ENCODE peak calls at places on chromosomes 3 and 15, in four cellular contexts. One of them, this sample, is unnamed.

GRCh38 chr3:21294768-21295167 is 456.2 kb downstream of the ZNF385D start:
- DNase-seq in cardiac fibroblast: peak; percentile 64
- DNase-seq in GM06990: no peak
- DNase-seq in transverse colon: no peak
- DNase-seq in this sample: no peak

GRCh38 chr3:189808246-189809007 is 177.2 kb downstream of the TP63 start:
- DNase-seq in cardiac fibroblast: no peak
- DNase-seq in GM06990: no peak
- DNase-seq in transverse colon: no peak
- DNase-seq in this sample: no peak

GRCh38 chr3:111745786-111746185 is 113.3 kb upstream of the PHLDB2 start:
- DNase-seq in cardiac fibroblast: no peak
- DNase-seq in transverse colon: no peak
- DNase-seq in GM06990: no peak
- DNase-seq in this sample: no peak

GRCh38 chr15:47812436-47813109 is 95.3 kb downstream of the SEMA6D start:
- DNase-seq in GM06990: peak; percentile 37
- DNase-seq in transverse colon: no peak
- DNase-seq in cardiac fibroblast: peak; percentile 78
- DNase-seq in this sample: no peak

GRCh38 chr15:49832421-49832980 is 211.7 kb downstream of the DTWD1 start:
- DNase-seq in transverse colon: peak; percentile 56
- DNase-seq in cardiac fibroblast: peak; percentile 8
- DNase-seq in GM06990: no peak
- DNase-seq in this sample: peak; percentile 38

GRCh38 chr15:56948000-56948765 is 29.7 kb downstream of the TCF12 start:
- DNase-seq in cardiac fibroblast: no peak
- DNase-seq in transverse colon: no peak
- DNase-seq in GM06990: no peak
- DNase-seq in this sample: no peak

GRCh38 chr3:9809615-9810356 is at the start of gene TTLL3:
- DNase-seq in GM06990: peak; percentile 66
- DNase-seq in transverse colon: peak; percentile 83
- DNase-seq in cardiac fibroblast: peak; percentile 59
- DNase-seq in this sample: peak; percentile 92

GRCh38 chr3:183153210-183153950 is 9.2 kb downstream of the LAMP3 start:
- DNase-seq in cardiac fibroblast: no peak
- DNase-seq in GM06990: no peak
- DNase-seq in transverse colon: no peak
- DNase-seq in this sample: no peak

GRCh38 chr3:52339612-52340011 is 23.5 kb downstream of the DNAH1 start:
- DNase-seq in transverse colon: peak; percentile 33
- DNase-seq in cardiac fibroblast: peak; percentile 93
- DNase-seq in GM06990: no peak
- DNase-seq in this sample: peak; percentile 77

GRCh38 chr15:37921527-37922385 is 12.7 kb upstream of the TMCO5A start:
- DNase-seq in GM06990: no peak
- DNase-seq in cardiac fibroblast: no peak
- DNase-seq in transverse colon: no peak
- DNase-seq in this sample: no peak

GRCh38 chr15:61613138-61613537 is 384.0 kb upstream of the RORA start:
- DNase-seq in transverse colon: no peak
- DNase-seq in cardiac fibroblast: no peak
- DNase-seq in GM06990: no peak
- DNase-seq in this sample: no peak

GRCh38 chr15:33131880-33132279 is 62.6 kb downstream of the FMN1 start:
- DNase-seq in cardiac fibroblast: peak; percentile 56
- DNase-seq in GM06990: no peak
- DNase-seq in transverse colon: no peak
- DNase-seq in this sample: no peak

GRCh38 chr3:195544634-195545033 is 1.5 kb upstream of the PPP1R2 start:
- DNase-seq in cardiac fibroblast: peak; percentile 60
- DNase-seq in transverse colon: no peak
- DNase-seq in GM06990: no peak
- DNase-seq in this sample: no peak

GRCh38 chr3:95172549-95172948 is 1109.7 kb downstream of the NSUN3 start:
- DNase-seq in transverse colon: no peak
- DNase-seq in GM06990: no peak
- DNase-seq in cardiac fibroblast: no peak
- DNase-seq in this sample: no peak

GRCh38 chr3:113556556-113557335 is 24.4 kb downstream of the SIDT1 start:
- DNase-seq in GM06990: no peak
- DNase-seq in cardiac fibroblast: no peak
- DNase-seq in transverse colon: peak; percentile 45
- DNase-seq in this sample: no peak

GRCh38 chr3:108835101-108835500 is 12.5 kb downstream of the TRAT1 start:
- DNase-seq in transverse colon: no peak
- DNase-seq in GM06990: no peak
- DNase-seq in cardiac fibroblast: no peak
- DNase-seq in this sample: no peak

GRCh38 chr15:76258460-76258859 is 52.8 kb downstream of the ETFA start:
- DNase-seq in cardiac fibroblast: no peak
- DNase-seq in GM06990: no peak
- DNase-seq in transverse colon: no peak
- DNase-seq in this sample: no peak

GRCh38 chr3:127753338-127753737 is 69.0 kb downstream of the MGLL start:
- DNase-seq in cardiac fibroblast: no peak
- DNase-seq in transverse colon: no peak
- DNase-seq in GM06990: no peak
- DNase-seq in this sample: no peak

GRCh38 chr3:188948658-188949400 is 222.9 kb upstream of the TPRG1 start:
- DNase-seq in GM06990: no peak
- DNase-seq in cardiac fibroblast: peak; percentile 99
- DNase-seq in transverse colon: peak; percentile 25
- DNase-seq in this sample: no peak

GRCh38 chr3:159158213-159158612 is 356.4 kb downstream of the MFSD1 start:
- DNase-seq in cardiac fibroblast: peak; percentile 68
- DNase-seq in transverse colon: no peak
- DNase-seq in GM06990: no peak
- DNase-seq in this sample: no peak

GRCh38 chr15:62977952-62978811 is 64.4 kb upstream of the TPM1 start:
- DNase-seq in transverse colon: no peak
- DNase-seq in cardiac fibroblast: peak; percentile 89
- DNase-seq in GM06990: no peak
- DNase-seq in this sample: no peak

GRCh38 chr15:62976301-62976842 is 66.2 kb upstream of the TPM1 start:
- DNase-seq in transverse colon: no peak
- DNase-seq in GM06990: no peak
- DNase-seq in cardiac fibroblast: peak; percentile 64
- DNase-seq in this sample: no peak

GRCh38 chr15:62975515-62975914 is 67.0 kb upstream of the TPM1 start:
- DNase-seq in transverse colon: peak; percentile 45
- DNase-seq in cardiac fibroblast: no peak
- DNase-seq in GM06990: no peak
- DNase-seq in this sample: no peak

GRCh38 chr15:62969442-62970089 is 73.0 kb upstream of the TPM1 start:
- DNase-seq in transverse colon: no peak
- DNase-seq in GM06990: no peak
- DNase-seq in cardiac fibroblast: no peak
- DNase-seq in this sample: no peak

DNA sequence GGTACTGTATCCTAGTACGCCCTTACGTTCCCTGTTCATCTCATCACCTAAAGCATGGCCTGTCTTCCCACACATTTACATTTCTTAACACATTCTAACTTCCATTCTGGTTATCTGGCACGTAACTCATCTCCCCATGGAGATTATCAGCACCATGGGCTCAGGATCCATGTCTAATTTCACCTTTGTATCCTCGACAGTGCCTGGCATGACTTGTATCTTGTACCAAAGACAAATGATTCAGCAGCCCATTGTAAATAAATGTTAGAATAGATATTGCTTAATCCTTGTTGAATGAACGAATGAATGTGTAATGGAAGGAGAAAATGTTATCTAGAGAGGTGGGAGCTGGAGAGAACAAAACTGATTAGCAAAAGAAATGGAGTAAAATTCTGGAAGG is 69.7 kb upstream of the TPM1 start:
- DNase-seq in cardiac fibroblast: peak; percentile 65
- DNase-seq in GM06990: no peak
- DNase-seq in transverse colon: no peak
- DNase-seq in this sample: no peak
- H3K4me3 ChIP-seq in cardiac fibroblast: no peak overlapping the region
- H3K4me3 ChIP-seq in GM06990: no peak overlapping the region
- H3K4me3 ChIP-seq in transverse colon: no peak overlapping the region
- H3K4me3 ChIP-seq in this sample: no peak overlapping the region

GRCh38 chr3:141804778-141805639 is 41.8 kb downstream of the GRK7 start:
- DNase-seq in GM06990: no peak
- DNase-seq in transverse colon: no peak
- DNase-seq in cardiac fibroblast: no peak
- DNase-seq in this sample: no peak

GRCh38 chr3:141807277-141808038 is 44.2 kb downstream of the GRK7 start:
- DNase-seq in GM06990: no peak
- DNase-seq in transverse colon: no peak
- DNase-seq in cardiac fibroblast: no peak
- DNase-seq in this sample: no peak

GRCh38 chr3:141802316-141803077 is 39.3 kb downstream of the GRK7 start:
- DNase-seq in cardiac fibroblast: no peak
- DNase-seq in GM06990: no peak
- DNase-seq in transverse colon: no peak
- DNase-seq in this sample: no peak

GRCh38 chr3:141810161-141810560 is 47.0 kb downstream of the GRK7 start:
- DNase-seq in cardiac fibroblast: no peak
- DNase-seq in GM06990: no peak
- DNase-seq in transverse colon: no peak
- DNase-seq in this sample: no peak

DNA sequence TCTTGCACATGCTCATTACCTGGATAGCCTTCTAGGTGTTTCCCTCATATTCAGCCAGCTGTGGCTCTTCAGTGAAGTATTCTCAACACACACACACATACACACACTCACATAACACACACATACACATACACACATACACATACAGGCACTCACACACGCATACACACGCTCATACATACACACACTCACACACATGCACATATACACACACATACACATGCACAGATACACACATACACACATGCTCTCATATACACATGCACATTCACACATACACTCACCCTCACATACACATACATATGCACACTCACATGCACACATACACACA is 41.2 kb downstream of the GRK7 start:
- DNase-seq in GM06990: no peak
- DNase-seq in transverse colon: no peak
- DNase-seq in cardiac fibroblast: no peak
- DNase-seq in this sample: no peak
- H3K4me3 ChIP-seq in GM06990: no peak overlapping the region
- H3K4me3 ChIP-seq in transverse colon: no peak overlapping the region
- H3K4me3 ChIP-seq in cardiac fibroblast: no peak overlapping the region
- H3K4me3 ChIP-seq in this sample: no peak overlapping the region

DNA sequence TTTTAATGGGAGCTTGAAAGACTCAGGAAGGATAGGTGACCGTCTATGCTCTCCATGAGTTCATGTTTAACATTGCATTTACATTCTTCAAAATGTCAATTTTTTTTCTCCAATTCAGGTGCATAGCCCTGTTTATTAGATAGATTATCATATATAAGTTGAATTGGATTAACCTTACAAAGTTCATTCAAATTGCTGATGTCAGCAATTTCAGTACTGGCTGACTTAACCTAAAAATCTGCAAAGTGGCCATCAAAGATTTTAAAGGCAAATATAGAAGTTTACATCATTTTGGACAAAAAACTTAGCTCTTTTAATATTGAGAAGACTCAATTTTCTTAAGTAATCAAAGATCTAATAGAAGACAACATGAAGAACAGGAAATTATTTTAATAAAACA is 57.8 kb downstream of the MINDY4B start:
- DNase-seq in transverse colon: no peak
- DNase-seq in GM06990: no peak
- DNase-seq in cardiac fibroblast: no peak
- DNase-seq in this sample: no peak
- H3K4me3 ChIP-seq in transverse colon: no peak overlapping the region
- H3K4me3 ChIP-seq in GM06990: no peak overlapping the region
- H3K4me3 ChIP-seq in cardiac fibroblast: no peak overlapping the region
- H3K4me3 ChIP-seq in this sample: no peak overlapping the region

DNA sequence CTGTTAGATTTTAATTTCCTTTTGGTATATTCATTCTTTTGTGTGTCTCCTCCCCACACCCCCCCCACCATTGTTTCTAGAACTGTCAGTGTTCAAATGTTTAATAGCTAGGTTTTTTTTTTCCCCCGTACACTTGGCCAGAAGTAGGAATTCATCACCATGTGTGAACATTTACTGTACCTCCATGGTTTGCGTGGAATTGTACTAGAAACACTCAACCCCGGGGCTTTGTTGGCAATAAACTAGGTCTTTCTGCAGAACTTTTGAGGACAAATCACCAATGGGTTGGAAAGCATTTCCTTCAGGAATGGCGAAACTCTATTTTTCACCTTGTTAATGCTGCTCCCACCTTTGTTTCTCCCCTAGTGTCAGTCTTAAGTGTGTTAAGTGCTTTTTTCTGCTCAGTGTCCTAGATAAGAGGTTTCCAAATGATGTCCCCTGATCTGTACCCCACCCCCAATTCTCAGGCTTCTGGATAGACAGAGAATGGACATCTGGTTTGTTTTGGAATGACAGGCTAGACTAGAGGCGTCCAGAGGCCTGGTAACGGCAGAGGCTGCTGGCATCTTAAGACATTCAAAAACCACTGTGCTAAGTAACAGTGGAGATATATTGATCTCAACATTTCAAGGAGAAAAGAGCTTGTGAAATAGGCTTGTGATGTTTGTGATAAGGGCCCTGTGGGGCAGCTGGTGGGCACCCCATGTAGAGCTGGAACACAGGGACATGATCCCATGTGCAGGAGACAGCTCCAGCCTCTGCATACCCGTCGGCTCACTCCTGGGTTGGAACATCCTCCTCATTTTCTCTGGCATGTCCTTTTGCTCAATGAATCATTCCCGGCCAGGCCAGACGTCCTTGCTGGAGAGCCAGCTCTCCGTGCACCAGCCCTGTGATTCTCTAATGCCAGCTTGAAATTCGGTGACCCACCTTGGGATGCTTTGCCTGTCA is 77.0 kb downstream of the SMAD3 start:
- DNase-seq in transverse colon: no peak
- DNase-seq in GM06990: no peak
- DNase-seq in cardiac fibroblast: peak; percentile 80
- DNase-seq in this sample: no peak
- H3K4me3 ChIP-seq in transverse colon: no peak overlapping the region
- H3K4me3 ChIP-seq in GM06990: no peak overlapping the region
- H3K4me3 ChIP-seq in cardiac fibroblast: no peak overlapping the region
- H3K4me3 ChIP-seq in this sample: no peak overlapping the region

GRCh38 chr3:47009225-47010049 is 30.0 kb downstream of the NBEAL2 start:
- DNase-seq in GM06990: peak; percentile 86
- DNase-seq in cardiac fibroblast: peak; percentile 90
- DNase-seq in transverse colon: peak; percentile 85
- DNase-seq in this sample: peak; percentile 98
- H3K4me3 ChIP-seq in GM06990: no peak overlapping the region
- H3K4me3 ChIP-seq in cardiac fibroblast: peak overlapping the region; percentile 56
- H3K4me3 ChIP-seq in transverse colon: peak overlapping the region; percentile 52
- H3K4me3 ChIP-seq in this sample: peak overlapping the region; percentile 51

GRCh38 chr15:78340243-78341056 is at the start of gene CRABP1:
- DNase-seq in GM06990: no peak
- DNase-seq in transverse colon: no peak
- DNase-seq in cardiac fibroblast: no peak
- DNase-seq in this sample: peak; percentile 94
- H3K4me3 ChIP-seq in GM06990: no peak within 1 kb of the TSS
- H3K4me3 ChIP-seq in transverse colon: peak within 1 kb of the TSS; percentile 4
- H3K4me3 ChIP-seq in cardiac fibroblast: no peak within 1 kb of the TSS
- H3K4me3 ChIP-seq in this sample: peak within 1 kb of the TSS; percentile 85